ENCODE peak calls at places on chromosome 5, in five cellular contexts. One of them, this sample, is unnamed.

GRCh38 chr5:133369161-133369783 is 243.1 kb downstream of the FSTL4 start:
- DNase-seq in AG04449: no peak
- DNase-seq in upper lobe of left lung: no peak
- DNase-seq in dermis microvascular lymphatic vessel endothelial cell: no peak
- DNase-seq in CD8-positive, alpha-beta memory T cell: no peak
- DNase-seq in this sample: no peak

GRCh38 chr5:121108725-121109124 is 644.6 kb downstream of the PRR16 start:
- DNase-seq in CD8-positive, alpha-beta memory T cell: no peak
- DNase-seq in upper lobe of left lung: peak
- DNase-seq in dermis microvascular lymphatic vessel endothelial cell: no peak
- DNase-seq in AG04449: no peak
- DNase-seq in this sample: no peak

GRCh38 chr5:33842456-33842855 is 49.3 kb downstream of the ADAMTS12 start:
- DNase-seq in upper lobe of left lung: no peak
- DNase-seq in dermis microvascular lymphatic vessel endothelial cell: no peak
- DNase-seq in AG04449: no peak
- DNase-seq in CD8-positive, alpha-beta memory T cell: no peak
- DNase-seq in this sample: no peak

GRCh38 chr5:36708996-36709395 is 102.6 kb downstream of the SLC1A3 start:
- DNase-seq in AG04449: no peak
- DNase-seq in upper lobe of left lung: no peak
- DNase-seq in CD8-positive, alpha-beta memory T cell: no peak
- DNase-seq in dermis microvascular lymphatic vessel endothelial cell: no peak
- DNase-seq in this sample: no peak

GRCh38 chr5:55934117-55934613 is 60.6 kb downstream of the IL6ST start:
- DNase-seq in AG04449: no peak
- DNase-seq in upper lobe of left lung: no peak
- DNase-seq in dermis microvascular lymphatic vessel endothelial cell: no peak
- DNase-seq in CD8-positive, alpha-beta memory T cell: no peak
- DNase-seq in this sample: no peak

GRCh38 chr5:116273458-116274242 is 188.8 kb downstream of the COMMD10 start:
- DNase-seq in AG04449: no peak
- DNase-seq in upper lobe of left lung: no peak
- DNase-seq in dermis microvascular lymphatic vessel endothelial cell: no peak
- DNase-seq in CD8-positive, alpha-beta memory T cell: no peak
- DNase-seq in this sample: no peak

GRCh38 chr5:19988447-19988846 is 447 bp upstream of the CDH18 start:
- DNase-seq in upper lobe of left lung: no peak
- DNase-seq in AG04449: no peak
- DNase-seq in CD8-positive, alpha-beta memory T cell: no peak
- DNase-seq in dermis microvascular lymphatic vessel endothelial cell: no peak
- DNase-seq in this sample: no peak

GRCh38 chr5:127447822-127448221 is 69.6 kb upstream of the PRRC1 start:
- DNase-seq in CD8-positive, alpha-beta memory T cell: no peak
- DNase-seq in AG04449: peak
- DNase-seq in dermis microvascular lymphatic vessel endothelial cell: no peak
- DNase-seq in upper lobe of left lung: no peak
- DNase-seq in this sample: no peak

GRCh38 chr5:141618030-141618803 is 583 bp downstream of the DIAPH1 start:
- DNase-seq in CD8-positive, alpha-beta memory T cell: peak
- DNase-seq in upper lobe of left lung: peak
- DNase-seq in AG04449: no peak
- DNase-seq in dermis microvascular lymphatic vessel endothelial cell: peak
- DNase-seq in this sample: peak

GRCh38 chr5:149932445-149933350 is 11.9 kb downstream of the PDE6A start:
- DNase-seq in CD8-positive, alpha-beta memory T cell: no peak
- DNase-seq in AG04449: no peak
- DNase-seq in dermis microvascular lymphatic vessel endothelial cell: no peak
- DNase-seq in upper lobe of left lung: peak
- DNase-seq in this sample: no peak

GRCh38 chr5:64811050-64811640 is 42.4 kb downstream of the CWC27 start:
- DNase-seq in AG04449: peak
- DNase-seq in dermis microvascular lymphatic vessel endothelial cell: peak
- DNase-seq in CD8-positive, alpha-beta memory T cell: no peak
- DNase-seq in upper lobe of left lung: no peak
- DNase-seq in this sample: no peak

GRCh38 chr5:75856056-75856455 is 138.8 kb upstream of the POC5 start:
- DNase-seq in upper lobe of left lung: no peak
- DNase-seq in CD8-positive, alpha-beta memory T cell: no peak
- DNase-seq in AG04449: no peak
- DNase-seq in dermis microvascular lymphatic vessel endothelial cell: peak
- DNase-seq in this sample: no peak

GRCh38 chr5:98770158-98770910 is 3.1 kb upstream of the RGMB start:
- DNase-seq in dermis microvascular lymphatic vessel endothelial cell: no peak
- DNase-seq in CD8-positive, alpha-beta memory T cell: peak
- DNase-seq in upper lobe of left lung: peak
- DNase-seq in AG04449: no peak
- DNase-seq in this sample: peak

GRCh38 chr5:144421411-144421810 is 250.7 kb downstream of the KCTD16 start:
- DNase-seq in dermis microvascular lymphatic vessel endothelial cell: no peak
- DNase-seq in CD8-positive, alpha-beta memory T cell: no peak
- DNase-seq in upper lobe of left lung: no peak
- DNase-seq in AG04449: no peak
- DNase-seq in this sample: no peak

GRCh38 chr5:7169240-7169878 is 226.6 kb upstream of the ADCY2 start:
- DNase-seq in AG04449: no peak
- DNase-seq in dermis microvascular lymphatic vessel endothelial cell: no peak
- DNase-seq in upper lobe of left lung: no peak
- DNase-seq in CD8-positive, alpha-beta memory T cell: no peak
- DNase-seq in this sample: no peak

GRCh38 chr5:38468978-38469706 is 87.3 kb downstream of the LIFR start:
- DNase-seq in dermis microvascular lymphatic vessel endothelial cell: no peak
- DNase-seq in CD8-positive, alpha-beta memory T cell: no peak
- DNase-seq in AG04449: no peak
- DNase-seq in upper lobe of left lung: peak
- DNase-seq in this sample: no peak

GRCh38 chr5:32346869-32347268 is 34.1 kb upstream of the MTMR12 start:
- DNase-seq in AG04449: no peak
- DNase-seq in upper lobe of left lung: no peak
- DNase-seq in dermis microvascular lymphatic vessel endothelial cell: no peak
- DNase-seq in CD8-positive, alpha-beta memory T cell: no peak
- DNase-seq in this sample: no peak

GRCh38 chr5:133244242-133244641 is 192.4 kb downstream of the HSPA4 start:
- DNase-seq in upper lobe of left lung: no peak
- DNase-seq in dermis microvascular lymphatic vessel endothelial cell: no peak
- DNase-seq in CD8-positive, alpha-beta memory T cell: no peak
- DNase-seq in AG04449: no peak
- DNase-seq in this sample: no peak

GRCh38 chr5:207599-207998 is 10.4 kb downstream of the CCDC127 start:
- DNase-seq in CD8-positive, alpha-beta memory T cell: no peak
- DNase-seq in AG04449: no peak
- DNase-seq in upper lobe of left lung: no peak
- DNase-seq in dermis microvascular lymphatic vessel endothelial cell: no peak
- DNase-seq in this sample: no peak

GRCh38 chr5:657570-657969 is 35.6 kb downstream of the TPPP start:
- DNase-seq in AG04449: peak
- DNase-seq in upper lobe of left lung: no peak
- DNase-seq in dermis microvascular lymphatic vessel endothelial cell: peak
- DNase-seq in CD8-positive, alpha-beta memory T cell: no peak
- DNase-seq in this sample: no peak

GRCh38 chr5:39547548-39548154 is 122.9 kb upstream of the DAB2 start:
- DNase-seq in dermis microvascular lymphatic vessel endothelial cell: peak
- DNase-seq in upper lobe of left lung: no peak
- DNase-seq in CD8-positive, alpha-beta memory T cell: no peak
- DNase-seq in AG04449: no peak
- DNase-seq in this sample: no peak

This sample was measured in CD4-positive, alpha-beta T cell.